ENCODE peak calls at places on chromosomes 3 and 15, in nine cellular contexts. S, I, E, B, O, Q, P, M and R are unnamed samples.
A peak's percentile ranks its signal among the peaks of the same experiment; 100 is the strongest.

GRCh38 chr3:43194490-43195115 is 88.7 kb upstream of the POMGNT2 start:
- DNase-seq in S (no peak), I (no peak), E (no peak), B (no peak), O (no peak), Q (no peak), P (no peak), M (peak; percentile 79), R (no peak)

GRCh38 chr3:8629151-8630021 is 15.2 kb downstream of the SSUH2 start:
- DNase-seq in S (no peak), I (peak; percentile 90), E (peak; percentile 80), B (peak; percentile 70), O (no peak), Q (no peak), P (peak; percentile 70), M (peak; percentile 91), R (peak; percentile 51)

GRCh38 chr3:126341755-126342150 is 15.5 kb downstream of the KLF15 start:
- DNase-seq in S (no peak), I (no peak), E (no peak), B (peak; percentile 10), O (no peak), Q (peak; percentile 34), P (no peak), M (peak; percentile 26), R (no peak)

GRCh38 chr3:169028716-169029115 is 634.8 kb downstream of the MECOM start:
- DNase-seq in S (no peak), I (no peak), E (no peak), B (no peak), O (no peak), Q (no peak), P (no peak), M (no peak), R (no peak)

GRCh38 chr3:149618151-149619123 is 39.4 kb downstream of the WWTR1 start:
- DNase-seq in S (no peak), I (no peak), E (no peak), B (no peak), O (no peak), Q (no peak), P (peak; percentile 88), M (no peak), R (peak; percentile 52)

GRCh38 chr3:72114773-72115172 is 329.8 kb upstream of the PROK2 start:
- DNase-seq in S (no peak), I (no peak), E (no peak), B (no peak), O (no peak), Q (no peak), P (no peak), M (no peak), R (no peak)

GRCh38 chr3:5082658-5083030 is 39.4 kb upstream of the ARL8B start:
- DNase-seq in S (no peak), I (no peak), E (no peak), B (no peak), O (no peak), Q (no peak), P (no peak), M (peak; percentile 34), R (no peak)

GRCh38 chr3:106338582-106339219 is 469.9 kb upstream of the CBLB start:
- DNase-seq in S (no peak), I (no peak), E (no peak), B (no peak), O (no peak), Q (no peak), P (no peak), M (no peak), R (no peak)

GRCh38 chr15:64695571-64695992 is 79.8 kb downstream of the RBPMS2 start:
- DNase-seq in S (no peak), I (no peak), E (no peak), B (no peak), O (no peak), Q (no peak), P (no peak), M (peak; percentile 62), R (no peak)

GRCh38 chr15:37973856-37974255 is 39.4 kb downstream of the TMCO5A start:
- DNase-seq in S (no peak), I (no peak), E (no peak), B (no peak), O (no peak), Q (no peak), P (peak; percentile 20), M (no peak), R (peak; percentile 42)

GRCh38 chr3:62300617-62301016 is 72.7 kb downstream of the FEZF2 start:
- DNase-seq in S (no peak), I (no peak), E (no peak), B (no peak), O (no peak), Q (no peak), P (no peak), M (no peak), R (no peak)

GRCh38 chr3:118760611-118761606 is 273.7 kb downstream of the IGSF11 start:
- DNase-seq in S (no peak), I (no peak), E (no peak), B (peak; percentile 35), O (no peak), Q (no peak), P (no peak), M (no peak), R (no peak)

GRCh38 chr15:74489518-74490338 is 28.8 kb upstream of the UBL7 start:
- DNase-seq in S (peak; percentile 59), I (peak; percentile 48), E (peak; percentile 18), B (peak; percentile 66), O (peak; percentile 12), Q (peak; percentile 58), P (peak; percentile 51), M (peak; percentile 80), R (peak; percentile 46)

DNA sequence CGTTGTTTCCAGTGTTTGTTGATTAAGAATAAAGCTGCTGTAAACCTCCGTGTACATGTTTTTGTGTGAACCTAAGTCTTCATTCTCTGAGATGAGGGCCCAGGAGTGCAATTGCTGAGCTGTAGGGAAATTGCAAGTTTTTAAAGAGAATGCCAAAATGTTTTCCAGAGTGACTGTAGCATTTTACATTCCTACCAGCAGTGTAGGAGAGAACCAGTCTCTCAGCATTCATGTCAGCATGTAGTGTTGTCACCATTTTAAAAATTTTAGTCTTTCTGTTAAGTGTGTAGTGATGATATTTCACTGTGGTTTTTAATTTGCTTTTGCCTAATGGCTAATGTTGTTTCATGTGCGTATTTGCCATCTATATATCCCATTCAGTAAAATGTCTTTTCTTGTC is 3.4 kb upstream of the MGLL start:
- DNase-seq in S (no peak), I (no peak), E (no peak), B (no peak), O (no peak), Q (no peak), P (peak; percentile 35), M (no peak), R (peak; percentile 28)
- TF ChIP-seq CTCF in S (no peak), I (no peak), E (no peak), B (no peak), O (no peak), Q (no peak), P (peak; percentile 33), M (no peak), R (peak; percentile 30)

GRCh38 chr3:130516645-130517512 is at the start of gene COL6A6:
- DNase-seq in S (no peak), I (no peak), E (no peak), B (no peak), O (peak; percentile 10), Q (peak; percentile 53), P (no peak), M (no peak), R (peak; percentile 5)
- H3K4me3 ChIP-seq in S (no peak within 1 kb of the TSS), I (no peak within 1 kb of the TSS), E (no peak within 1 kb of the TSS), B (no peak within 1 kb of the TSS), O (peak within 1 kb of the TSS; percentile 30), Q (no peak within 1 kb of the TSS), P (peak within 1 kb of the TSS; percentile 58), M (no peak within 1 kb of the TSS), R (no peak within 1 kb of the TSS)

GRCh38 chr15:40807888-40808194 is 568 bp upstream of the DNAJC17 start:
- DNase-seq in S (no peak), I (no peak), E (no peak), B (no peak), O (no peak), Q (peak; percentile 41), P (no peak), M (no peak), R (no peak)

GRCh38 chr15:40807028-40807887 is at the start of the genes DNAJC17 and ZFYVE19:
- DNase-seq in S (peak; percentile 97), I (peak; percentile 93), E (peak; percentile 98), B (peak; percentile 97), O (peak; percentile 94), Q (peak; percentile 96), P (peak; percentile 98), M (peak; percentile 98), R (peak; percentile 99)

GRCh38 chr15:40806672-40807027 is 239 bp upstream of the ZFYVE19 start:
- DNase-seq in S (no peak), I (no peak), E (no peak), B (no peak), O (no peak), Q (no peak), P (no peak), M (no peak), R (no peak)

GRCh38 chr15:40803076-40803475 is 3.8 kb upstream of the ZFYVE19 start:
- DNase-seq in S (no peak), I (no peak), E (no peak), B (no peak), O (no peak), Q (no peak), P (no peak), M (no peak), R (no peak)

DNA sequence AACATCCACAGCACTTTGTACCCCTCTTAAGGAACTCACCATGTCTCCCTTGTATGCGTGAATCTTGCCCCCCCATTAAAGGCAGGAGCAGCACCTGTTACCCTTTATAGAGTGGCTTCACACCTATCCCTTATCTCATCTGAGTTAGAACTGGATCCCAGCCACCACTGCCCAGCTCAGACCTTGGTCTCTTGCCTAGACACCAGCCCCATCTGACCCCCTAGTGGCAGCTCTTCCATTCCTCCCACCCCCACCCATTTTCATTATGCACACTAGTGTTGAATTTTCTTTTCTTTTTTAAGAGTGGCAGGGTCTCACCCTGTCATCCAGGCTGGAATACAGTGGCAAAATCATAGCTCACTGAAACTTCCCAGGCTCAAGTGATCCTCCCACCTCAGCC is 3.2 kb upstream of the ZFYVE19 start:
- DNase-seq in S (no peak), I (no peak), E (no peak), B (no peak), O (no peak), Q (no peak), P (no peak), M (no peak), R (no peak)
- TF ChIP-seq CTCF in S (no peak), I (no peak), E (no peak), B (no peak), O (no peak), Q (no peak), P (no peak), M (no peak), R (no peak)

DNA sequence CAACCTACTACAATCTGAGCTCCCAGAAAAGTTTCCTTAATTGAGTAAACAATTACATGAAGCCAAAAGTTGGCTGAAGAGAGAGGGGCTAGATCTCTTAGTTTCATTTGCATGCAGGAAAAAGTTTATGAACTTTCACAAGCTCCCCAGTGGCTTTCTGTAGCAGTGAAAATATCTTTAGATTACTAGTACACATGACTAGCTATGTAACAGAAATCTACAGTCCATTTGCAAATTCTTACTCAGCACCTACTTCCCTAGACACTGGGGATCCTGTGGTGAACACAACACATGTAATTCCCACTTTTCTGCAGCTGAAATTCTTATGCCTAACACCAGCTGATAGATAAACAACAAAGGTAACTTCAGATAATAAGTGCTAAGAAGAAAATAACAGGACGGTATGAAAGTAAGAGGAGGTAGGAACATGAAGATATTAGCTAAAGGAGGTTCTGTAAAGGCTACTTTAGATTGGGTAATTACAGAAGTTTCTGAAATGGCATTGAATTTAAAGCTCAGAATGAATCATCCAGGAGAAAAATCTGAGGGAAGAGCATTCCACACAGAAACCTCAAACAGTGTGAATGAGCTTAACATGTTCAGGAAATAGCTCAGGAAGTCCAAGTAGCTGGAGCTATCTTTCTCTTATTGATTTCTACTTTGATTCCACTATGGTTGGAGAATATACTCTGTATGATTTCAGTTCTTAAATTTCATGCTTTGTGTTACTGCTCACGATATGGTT is 204.8 kb downstream of the MAGI1 start:
- DNase-seq in S (no peak), I (no peak), E (no peak), B (no peak), O (no peak), Q (no peak), P (peak; percentile 65), M (no peak), R (peak; percentile 81)
- H3K4me3 ChIP-seq in S (no peak overlapping the region), I (no peak overlapping the region), E (no peak overlapping the region), B (no peak overlapping the region), O (no peak overlapping the region), Q (no peak overlapping the region), P (no peak overlapping the region), M (no peak overlapping the region), R (no peak overlapping the region)